ENCODE peak calls at places on chromosomes 6 and 20, in ten cellular contexts. D is Peyer's patch; Q is ACHN; M is COLO829; R is CD8-positive, alpha-beta T cell; F is amygdala; L is fibroblast of villous mesenchyme; T is NCI-H524; C is RCC 7860; G is K562. E is an unnamed sample.

GRCh38 chr6:37700266-37700973 is 2.7 kb upstream of the MDGA1 start:
- DNase-seq in D (no peak), Q (no peak), M (no peak), R (no peak), F (no peak), L (no peak), T (peak; percentile 28), C (no peak), G (no peak), E (no peak)

GRCh38 chr6:107820571-107821261 is 3.4 kb downstream of the SCML4 start:
- DNase-seq in D (peak; percentile 62), Q (no peak), M (no peak), R (peak; percentile 53), F (no peak), L (peak; percentile 11), T (no peak), C (no peak), G (no peak), E (no peak)

GRCh38 chr6:34465551-34466241 is at the start of gene PACSIN1:
- DNase-seq in D (peak; percentile 57), Q (peak; percentile 15), M (no peak), R (no peak), F (no peak), L (no peak), T (peak; percentile 38), C (no peak), G (peak; percentile 85), E (peak; percentile 48)

GRCh38 chr6:168197636-168198301 is 118.8 kb upstream of the FRMD1 start:
- DNase-seq in D (peak; percentile 23), Q (no peak), M (no peak), R (no peak), F (no peak), L (no peak), T (no peak), C (no peak), G (no peak), E (no peak)

GRCh38 chr20:18005170-18005989 is 36.6 kb downstream of the MGME1 start:
- DNase-seq in D (peak; percentile 62), Q (no peak), M (no peak), R (no peak), F (no peak), L (no peak), T (no peak), C (no peak), G (no peak), E (no peak)

GRCh38 chr6:153790881-153791473 is 248.1 kb upstream of the OPRM1 start:
- DNase-seq in D (peak; percentile 48), Q (peak; percentile 22), M (peak; percentile 7), R (no peak), F (no peak), L (peak; percentile 34), T (peak; percentile 3), C (no peak), G (no peak), E (no peak)

GRCh38 chr20:20456736-20457135 is 88.8 kb downstream of the INSM1 start:
- DNase-seq in D (no peak), Q (no peak), M (no peak), R (no peak), F (no peak), L (peak; percentile 52), T (no peak), C (no peak), G (no peak), E (no peak)

GRCh38 chr6:170022291-170022722 is 268.6 kb downstream of the DLL1 start:
- DNase-seq in D (peak; percentile 30), Q (no peak), M (no peak), R (no peak), F (no peak), L (no peak), T (no peak), C (no peak), G (no peak), E (no peak)

GRCh38 chr6:61755739-61756138 is 530.3 kb downstream of the KHDRBS2 start:
- DNase-seq in D (no peak), Q (no peak), M (no peak), R (no peak), F (no peak), L (no peak), T (no peak), C (no peak), G (no peak), E (no peak)

GRCh38 chr6:47203968-47204611 is 105.6 kb downstream of the TNFRSF21 start:
- DNase-seq in D (no peak), Q (no peak), M (no peak), R (no peak), F (no peak), L (no peak), T (no peak), C (no peak), G (no peak), E (no peak)

GRCh38 chr20:38167851-38168760 is 3.0 kb upstream of the TGM2 start:
- DNase-seq in D (peak; percentile 70), Q (peak; percentile 92), M (no peak), R (no peak), F (no peak), L (peak; percentile 98), T (no peak), C (peak; percentile 98), G (no peak), E (no peak)

GRCh38 chr20:50434653-50435396 is 75.4 kb upstream of the PTPN1 start:
- DNase-seq in D (no peak), Q (no peak), M (no peak), R (no peak), F (no peak), L (peak; percentile 99), T (no peak), C (no peak), G (no peak), E (no peak)

GRCh38 chr6:79421001-79421411 is 116.2 kb downstream of the LCA5 start:
- DNase-seq in D (no peak), Q (no peak), M (no peak), R (no peak), F (no peak), L (peak; percentile 45), T (no peak), C (no peak), G (no peak), E (no peak)

GRCh38 chr6:37210313-37210898 is 40.5 kb downstream of the PIM1 start:
- DNase-seq in D (peak; percentile 92), Q (peak; percentile 75), M (peak; percentile 81), R (peak; percentile 82), F (peak; percentile 55), L (peak; percentile 88), T (peak; percentile 47), C (peak; percentile 64), G (peak; percentile 85), E (peak; percentile 62)